ENCODE peak calls at places on chromosomes 16 and 17, in nine cellular contexts. Z is A549; N is OCI-LY7; K is HAP-1; I is colonic mucosa; V is CD8-positive, alpha-beta T cell; S is heart left ventricle; Y is IMR-90; X is breast epithelium. E is an unnamed sample. For H3K9me3, the result is how much of the 10 kb centered on the place peaks cover.

GRCh38 chr17:57328109-57328882 is 72.0 kb downstream of the MSI2 start:
- DNase-seq in S (no peak), Z (no peak), N (no peak), I (no peak), K (peak), Y (peak), V (no peak), X (no peak), E (no peak)

GRCh38 chr17:43702636-43703035 is 40.9 kb upstream of the MEOX1 start:
- DNase-seq in Z (peak), V (no peak), S (no peak), I (no peak), K (peak), Y (no peak), X (no peak), N (peak), E (peak)

GRCh38 chr17:82674656-82675475 is 23.6 kb downstream of the RAB40B start:
- DNase-seq in V (no peak), S (no peak), Z (no peak), K (no peak), X (no peak), I (peak), Y (no peak), N (peak), E (no peak)

GRCh38 chr17:45371414-45372324 is 54.8 kb upstream of the MAP3K14 start:
- DNase-seq in Z (peak), Y (peak), I (peak), S (peak), N (no peak), X (peak), V (peak), K (peak), E (peak)

GRCh38 chr17:79809530-79810137 is 12.8 kb upstream of the CBX8 start:
- DNase-seq in V (no peak), I (peak), Y (no peak), X (no peak), S (no peak), K (no peak), N (no peak), Z (no peak), E (no peak)

GRCh38 chr16:12406158-12406557 is 397.5 kb downstream of the CPPED1 start:
- DNase-seq in N (no peak), Y (no peak), V (no peak), K (no peak), Z (no peak), I (no peak), S (no peak), X (no peak), E (no peak)

GRCh38 chr16:78770353-78771091 is 671.1 kb downstream of the WWOX start:
- DNase-seq in Y (no peak), X (peak), V (peak), S (peak), N (peak), I (peak), K (peak), Z (peak), E (peak)

GRCh38 chr17:73029021-73029420 is 63.5 kb downstream of the SLC39A11 start:
- DNase-seq in N (no peak), S (no peak), Z (no peak), Y (no peak), V (no peak), K (no peak), X (no peak), I (no peak), E (no peak)

GRCh38 chr17:80513892-80514291 is 30.7 kb upstream of the RPTOR start:
- DNase-seq in N (no peak), I (no peak), Y (peak), K (no peak), V (no peak), S (no peak), Z (no peak), X (no peak), E (no peak)

GRCh38 chr17:32265896-32266388 is 310 bp downstream of the RHBDL3 start:
- DNase-seq in I (no peak), S (no peak), N (no peak), Y (no peak), V (no peak), X (no peak), Z (no peak), K (no peak), E (no peak)

GRCh38 chr17:14630025-14630424 is 329.1 kb downstream of the HS3ST3B1 start:
- DNase-seq in N (no peak), V (no peak), Z (no peak), K (no peak), S (no peak), I (no peak), Y (no peak), X (no peak), E (no peak)

GRCh38 chr16:35734728-35735402 is 2275.5 kb downstream of the TP53TG3F start:
- DNase-seq in X (no peak), S (no peak), Y (no peak), I (no peak), N (no peak), Z (no peak), K (no peak), V (no peak), E (no peak)
- H3K9me3 ChIP-seq in X (under half), S (under half), Y (under half), I (under half), N (under half), Z (under half), K (under half), V (under half), E (under half)

GRCh38 chr16:54605536-54606066 is 319.0 kb upstream of the IRX3 start:
- DNase-seq in N (no peak), Y (no peak), S (no peak), Z (no peak), V (no peak), K (no peak), I (no peak), X (no peak), E (no peak)
- H3K9me3 ChIP-seq in N (under half), Y (under half), S (under half), Z (under half), V (under half), K (under half), I (under half), X (under half), E (under half)

DNA sequence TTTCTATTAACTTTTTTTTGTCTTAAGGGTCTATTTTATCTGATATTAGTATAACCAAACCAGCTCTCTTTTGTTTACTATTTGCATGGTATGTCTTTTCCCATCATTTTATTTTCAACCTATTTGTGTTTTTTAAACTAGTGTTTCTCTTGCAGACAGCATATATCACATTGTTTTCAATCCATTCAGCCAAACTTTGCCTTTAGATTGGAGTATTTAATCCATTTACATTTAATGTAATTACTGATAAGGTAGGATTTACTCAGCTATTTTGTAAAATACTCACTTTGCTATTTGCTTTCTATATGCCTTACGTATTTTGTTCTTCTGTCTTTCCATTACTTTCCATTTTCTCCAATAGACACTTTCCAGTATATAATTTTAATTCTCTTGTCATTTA is 108.0 kb upstream of the NACA2 start:
- DNase-seq in Y (no peak), X (no peak), S (no peak), Z (no peak), I (no peak), K (no peak), V (no peak), N (no peak), E (no peak)
- H3K9me3 ChIP-seq in Y (under half), X (under half), S (under half), Z (under half), I (under half), K (under half), V (under half), N (under half), E (under half)

GRCh38 chr17:27049104-27049784 is 244.7 kb upstream of the WSB1 start:
- DNase-seq in N (no peak), Y (no peak), I (no peak), S (no peak), V (no peak), X (no peak), K (no peak), Z (no peak), E (peak)
- H3K9me3 ChIP-seq in N (under half), Y (under half), I (under half), S (under half), V (under half), X (under half), K (under half), Z (under half), E (under half)

GRCh38 chr16:3305109-3306068 is at the start of the genes TIGD7 and ZNF75A:
- DNase-seq in Z (peak), K (peak), I (peak), N (no peak), X (peak), S (peak), Y (peak), V (peak), E (peak)
- H3K9me3 ChIP-seq in Z (half or more), K (under half), I (under half), N (under half), X (half or more), S (under half), Y (under half), V (under half), E (half or more)

E was measured in MG63.